ENCODE peak calls at places on chromosomes 6 and 20, in seven cellular contexts. H, W, G, U, F, T and X are unnamed samples.
A peak's percentile ranks its signal among the peaks of the same experiment; 100 is the strongest.

GRCh38 chr6:145670306-145670705 is 65.0 kb downstream of the EPM2A start:
- DNase-seq in T (peak; percentile 24), G (peak; percentile 61), F (no peak), U (peak; percentile 55), W (no peak), H (no peak), X (no peak)

GRCh38 chr6:112951829-112952228 is 604.7 kb downstream of the RFPL4B start:
- DNase-seq in U (no peak), H (no peak), G (peak; percentile 66), W (no peak), F (no peak), T (peak; percentile 52), X (no peak)

GRCh38 chr6:11202513-11203305 is 29.8 kb downstream of the NEDD9 start:
- DNase-seq in W (no peak), T (peak; percentile 49), H (peak; percentile 69), G (peak; percentile 25), F (no peak), U (no peak), X (no peak)

GRCh38 chr20:56328861-56329260 is 29.9 kb upstream of the FAM210B start:
- DNase-seq in H (no peak), T (peak; percentile 20), G (peak; percentile 13), W (no peak), U (peak; percentile 4), F (no peak), X (no peak)

GRCh38 chr6:41777886-41778285 is 1.8 kb downstream of the FRS3 start:
- DNase-seq in U (no peak), W (no peak), T (no peak), G (no peak), H (no peak), F (no peak), X (no peak)

GRCh38 chr6:30037182-30037788 is 23.8 kb upstream of the POLR1H start:
- DNase-seq in F (no peak), G (peak; percentile 60), H (no peak), W (no peak), U (peak; percentile 22), T (peak; percentile 49), X (no peak)

GRCh38 chr20:57244221-57244585 is 22.2 kb downstream of the BMP7 start:
- DNase-seq in W (no peak), U (no peak), T (no peak), F (no peak), G (no peak), H (no peak), X (no peak)

GRCh38 chr20:46023999-46024398 is 5.0 kb upstream of the SLC12A5 start:
- DNase-seq in F (no peak), W (no peak), G (no peak), T (no peak), H (no peak), U (no peak), X (no peak)

GRCh38 chr6:116265081-116265829 is 11.4 kb upstream of the TSPYL4 start:
- DNase-seq in G (peak; percentile 22), H (no peak), F (peak; percentile 36), W (peak; percentile 31), U (no peak), T (no peak), X (peak; percentile 41)

GRCh38 chr6:88008411-88008810 is 39.2 kb upstream of the SPACA1 start:
- DNase-seq in F (no peak), U (no peak), T (peak; percentile 23), H (no peak), W (no peak), G (no peak), X (no peak)

GRCh38 chr6:88008821-88009220 is 38.8 kb upstream of the SPACA1 start:
- DNase-seq in G (no peak), F (no peak), U (no peak), H (no peak), W (no peak), T (peak; percentile 56), X (no peak)

GRCh38 chr6:88013015-88013414 is 34.6 kb upstream of the SPACA1 start:
- DNase-seq in H (no peak), U (peak; percentile 0), G (no peak), T (peak; percentile 6), W (no peak), F (no peak), X (no peak)

DNA sequence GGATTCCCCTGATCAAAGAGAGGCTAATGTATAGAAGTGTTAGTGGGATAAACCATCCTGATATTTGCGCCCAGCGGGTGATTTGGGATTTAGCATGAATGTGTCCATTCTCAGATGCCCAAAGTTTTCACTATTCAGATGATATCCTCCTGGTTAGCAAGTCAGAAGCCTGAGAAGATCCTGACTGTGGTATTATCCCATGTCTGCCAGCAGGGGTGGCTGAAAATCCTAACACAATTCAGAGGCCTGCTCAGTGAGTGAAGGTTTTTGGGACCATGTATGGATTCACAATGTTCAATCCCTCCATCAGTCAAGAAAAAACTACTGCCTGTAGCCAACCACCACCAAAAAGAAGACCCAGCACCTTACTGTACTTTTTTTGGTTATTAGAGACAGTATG is 34.1 kb upstream of the SPACA1 start:
- DNase-seq in F (no peak), U (no peak), T (peak; percentile 12), W (no peak), G (no peak), H (no peak), X (no peak)
- TF ChIP-seq CTCF in F (no peak), U (no peak), T (peak; percentile 40), W (no peak), G (no peak), H (no peak), X (peak; percentile 15)

DNA sequence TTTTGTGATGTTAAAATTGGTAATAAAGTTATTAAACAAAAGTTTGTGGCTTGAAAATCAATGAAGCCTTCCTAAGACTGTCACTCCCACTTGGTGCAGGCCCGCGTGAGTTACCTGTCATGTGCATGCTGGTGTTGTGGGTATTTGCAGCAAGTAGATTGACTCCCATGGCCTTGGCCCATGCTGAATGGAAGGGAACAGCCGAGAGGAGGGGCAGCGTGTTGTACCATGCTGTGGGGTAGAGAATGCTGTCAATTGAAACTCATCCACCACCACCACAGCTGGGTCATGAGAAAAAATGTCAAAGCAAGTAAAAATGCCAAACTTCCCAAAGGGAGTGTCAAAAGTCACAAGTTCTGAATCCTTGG is 12.7 kb upstream of the VNN1 start:
- DNase-seq in H (no peak), F (no peak), U (no peak), G (no peak), T (no peak), W (no peak), X (no peak)
- TF ChIP-seq CTCF in H (no peak), F (no peak), U (no peak), G (no peak), T (no peak), W (no peak), X (no peak)

GRCh38 chr6:119076966-119077642 is 1.4 kb downstream of the FAM184A start:
- DNase-seq in W (no peak), U (no peak), F (no peak), T (no peak), H (no peak), G (no peak), X (no peak)

GRCh38 chr6:119079288-119079809 is 885 bp upstream of the FAM184A start:
- DNase-seq in F (no peak), U (peak; percentile 65), H (no peak), T (peak; percentile 74), W (no peak), G (peak; percentile 62), X (no peak)

GRCh38 chr6:119076173-119076965 is 2.1 kb downstream of the FAM184A start:
- DNase-seq in G (no peak), H (no peak), W (no peak), U (no peak), T (no peak), F (no peak), X (no peak)

GRCh38 chr6:119077643-119078448 is 618 bp downstream of the FAM184A start:
- DNase-seq in T (peak; percentile 10), W (peak; percentile 90), F (peak; percentile 84), G (peak; percentile 15), U (peak; percentile 14), H (no peak), X (peak; percentile 27)

GRCh38 chr6:119078449-119079287 is at the start of gene FAM184A:
- DNase-seq in U (peak; percentile 42), W (peak; percentile 95), F (peak; percentile 89), T (peak; percentile 61), H (peak; percentile 39), G (peak; percentile 69), X (peak; percentile 82)
- TF ChIP-seq CTCF in U (peak; percentile 23), W (peak; percentile 66), F (peak; percentile 30), T (peak; percentile 39), H (peak; percentile 31), G (peak; percentile 25), X (peak; percentile 44)

DNA sequence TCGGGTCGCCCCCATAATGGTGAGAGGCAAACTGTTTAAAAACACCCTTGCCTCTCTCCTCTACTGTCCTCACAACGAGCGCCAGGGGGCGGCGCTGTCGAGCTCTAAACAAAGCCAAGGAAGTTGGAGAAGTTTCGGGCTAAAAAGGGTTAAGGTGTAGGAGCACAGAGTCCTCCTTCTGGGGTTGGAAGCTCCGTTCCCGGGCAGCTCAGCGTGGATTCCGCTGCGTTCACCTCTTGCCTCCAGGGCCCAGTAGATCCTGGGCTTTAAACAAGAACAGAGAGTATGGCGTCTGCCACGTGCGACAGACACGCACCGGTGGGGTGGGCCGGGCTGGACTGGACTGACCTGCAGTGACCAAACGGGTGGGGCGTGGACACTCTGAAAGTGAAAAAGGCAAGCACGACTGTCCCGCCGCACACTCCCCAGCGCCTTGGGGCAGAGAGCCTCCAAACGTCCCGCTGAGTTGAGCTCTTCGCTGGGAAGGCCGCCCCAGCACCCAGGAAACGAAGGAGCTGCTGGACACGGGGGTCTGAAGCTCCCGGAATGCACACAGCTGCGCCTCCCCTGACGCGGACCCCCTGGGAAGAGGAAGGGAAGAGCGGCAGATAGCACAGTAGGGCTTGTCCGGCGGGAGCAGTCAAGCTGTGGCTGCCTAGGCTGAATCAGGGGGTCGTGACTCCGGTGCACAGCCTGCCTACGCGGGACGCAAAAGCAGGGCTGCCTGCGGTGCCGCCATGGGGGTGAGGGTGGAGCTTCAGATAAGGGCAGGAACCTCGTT is 1.6 kb upstream of the THBD start:
- DNase-seq in H (no peak), T (peak; percentile 96), U (peak; percentile 89), W (peak; percentile 96), G (peak; percentile 92), F (peak; percentile 93), X (no peak)
- TF ChIP-seq CTCF in H (peak; percentile 52), T (peak; percentile 94), U (peak; percentile 76), W (peak; percentile 80), G (peak; percentile 81), F (peak; percentile 83), X (no peak)